ENCODE peak calls at places on chromosomes 16 and 17, in seven cellular contexts. One of them, this sample, is unnamed.

GRCh38 chr17:67072885-67073284 is 28.5 kb downstream of the CACNG1 start:
- DNase-seq in H1: no peak
- DNase-seq in H9: no peak
- DNase-seq in IMR-90: no peak
- DNase-seq in mesendoderm: no peak
- DNase-seq in mesenchymal stem cell: no peak
- DNase-seq in trophoblast cell: no peak
- DNase-seq in this sample: no peak

GRCh38 chr16:4283939-4284338 is 11.1 kb upstream of the TFAP4 start:
- DNase-seq in H1: no peak
- DNase-seq in H9: no peak
- DNase-seq in IMR-90: peak
- DNase-seq in mesendoderm: peak
- DNase-seq in mesenchymal stem cell: peak
- DNase-seq in trophoblast cell: peak
- DNase-seq in this sample: no peak

GRCh38 chr16:79638386-79639106 is 38.0 kb upstream of the MAF start:
- DNase-seq in H1: no peak
- DNase-seq in H9: no peak
- DNase-seq in IMR-90: no peak
- DNase-seq in mesendoderm: no peak
- DNase-seq in mesenchymal stem cell: no peak
- DNase-seq in trophoblast cell: no peak
- DNase-seq in this sample: no peak

GRCh38 chr17:33290156-33290697 is 2.9 kb downstream of the ASIC2 start:
- DNase-seq in H1: no peak
- DNase-seq in H9: no peak
- DNase-seq in IMR-90: no peak
- DNase-seq in mesendoderm: no peak
- DNase-seq in mesenchymal stem cell: no peak
- DNase-seq in trophoblast cell: no peak
- DNase-seq in this sample: no peak

GRCh38 chr17:78735832-78736525 is 46.1 kb downstream of the CYTH1 start:
- DNase-seq in H1: no peak
- DNase-seq in H9: no peak
- DNase-seq in IMR-90: no peak
- DNase-seq in mesendoderm: peak
- DNase-seq in mesenchymal stem cell: peak
- DNase-seq in trophoblast cell: no peak
- DNase-seq in this sample: no peak

GRCh38 chr17:45869676-45870341 is 24.5 kb upstream of the MAPT start:
- DNase-seq in H1: no peak
- DNase-seq in H9: no peak
- DNase-seq in IMR-90: peak
- DNase-seq in mesendoderm: peak
- DNase-seq in mesenchymal stem cell: peak
- DNase-seq in trophoblast cell: no peak
- DNase-seq in this sample: no peak

GRCh38 chr16:67390816-67391423 is 2.4 kb downstream of the TPPP3 start:
- DNase-seq in H1: no peak
- DNase-seq in H9: no peak
- DNase-seq in IMR-90: no peak
- DNase-seq in mesendoderm: no peak
- DNase-seq in mesenchymal stem cell: no peak
- DNase-seq in trophoblast cell: no peak
- DNase-seq in this sample: no peak

GRCh38 chr16:30875881-30876791 is 17.7 kb downstream of the BCL7C start:
- DNase-seq in H1: no peak
- DNase-seq in H9: no peak
- DNase-seq in IMR-90: peak
- DNase-seq in mesendoderm: peak
- DNase-seq in mesenchymal stem cell: peak
- DNase-seq in trophoblast cell: peak
- DNase-seq in this sample: no peak

GRCh38 chr16:56477096-56477878 is 25.9 kb downstream of the OGFOD1 start:
- DNase-seq in H1: no peak
- DNase-seq in H9: no peak
- DNase-seq in IMR-90: peak
- DNase-seq in mesendoderm: peak
- DNase-seq in mesenchymal stem cell: peak
- DNase-seq in trophoblast cell: peak
- DNase-seq in this sample: no peak

GRCh38 chr16:48117217-48118105 is 38.3 kb downstream of the ABCC12 start:
- DNase-seq in H1: peak
- DNase-seq in H9: peak
- DNase-seq in IMR-90: no peak
- DNase-seq in mesendoderm: peak
- DNase-seq in mesenchymal stem cell: peak
- DNase-seq in trophoblast cell: peak
- DNase-seq in this sample: peak

GRCh38 chr17:51857052-51857593 is 301.4 kb downstream of the CA10 start:
- DNase-seq in H1: no peak
- DNase-seq in H9: peak
- DNase-seq in IMR-90: no peak
- DNase-seq in mesendoderm: peak
- DNase-seq in mesenchymal stem cell: no peak
- DNase-seq in trophoblast cell: no peak
- DNase-seq in this sample: no peak

DNA sequence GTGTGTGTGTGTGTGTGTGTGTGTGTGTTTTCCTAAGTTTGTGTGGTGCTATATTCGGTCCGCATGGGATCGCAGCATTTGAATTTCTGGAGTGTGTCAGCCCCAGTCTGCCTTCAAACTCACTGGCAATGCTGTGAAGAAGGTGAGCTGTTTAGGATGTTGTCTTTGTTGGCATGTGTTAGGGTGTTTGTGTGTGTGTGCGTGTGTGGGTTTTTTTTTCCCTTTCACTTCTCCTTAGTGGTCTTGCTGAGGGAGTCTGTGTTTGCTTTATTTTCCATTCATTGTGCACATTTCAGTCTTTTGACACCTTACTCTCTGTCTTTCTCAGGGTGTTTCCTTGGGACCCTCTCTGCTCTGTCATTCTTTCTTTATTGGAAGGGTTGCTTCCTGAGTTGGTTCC is 27.7 kb upstream of the RBFOX1 start:
- DNase-seq in H1: no peak
- DNase-seq in H9: no peak
- DNase-seq in IMR-90: no peak
- DNase-seq in mesendoderm: peak
- DNase-seq in mesenchymal stem cell: no peak
- DNase-seq in trophoblast cell: no peak
- DNase-seq in this sample: no peak
- H3K4ac ChIP-seq in H1: no peak
- H3K4ac ChIP-seq in H9: no peak
- H3K4ac ChIP-seq in IMR-90: no peak
- H3K4ac ChIP-seq in mesendoderm: no peak
- H3K4ac ChIP-seq in mesenchymal stem cell: no peak
- H3K4ac ChIP-seq in trophoblast cell: no peak
- H3K4ac ChIP-seq in this sample: no peak

GRCh38 chr17:539766-540165 is 174.9 kb downstream of the VPS53 start:
- DNase-seq in H1: no peak
- DNase-seq in H9: no peak
- DNase-seq in IMR-90: no peak
- DNase-seq in mesendoderm: no peak
- DNase-seq in mesenchymal stem cell: no peak
- DNase-seq in trophoblast cell: no peak
- DNase-seq in this sample: no peak
- H3K23ac ChIP-seq in H1: no peak
- H3K23ac ChIP-seq in H9: no peak
- H3K23ac ChIP-seq in IMR-90: no peak
- H3K23ac ChIP-seq in mesendoderm: no peak
- H3K23ac ChIP-seq in mesenchymal stem cell: no peak
- H3K23ac ChIP-seq in trophoblast cell: no peak
- H3K23ac ChIP-seq in this sample: no peak

GRCh38 chr17:4596636-4597380 is 12.5 kb downstream of the SMTNL2 start:
- DNase-seq in H1: no peak
- DNase-seq in H9: no peak
- DNase-seq in IMR-90: no peak
- DNase-seq in mesendoderm: no peak
- DNase-seq in mesenchymal stem cell: no peak
- DNase-seq in trophoblast cell: no peak
- DNase-seq in this sample: no peak
- H3K4ac ChIP-seq in H1: no peak
- H3K4ac ChIP-seq in H9: no peak
- H3K4ac ChIP-seq in IMR-90: no peak
- H3K4ac ChIP-seq in mesendoderm: no peak
- H3K4ac ChIP-seq in mesenchymal stem cell: no peak
- H3K4ac ChIP-seq in trophoblast cell: no peak
- H3K4ac ChIP-seq in this sample: peak

GRCh38 chr16:73063284-73063733 is 15.4 kb upstream of the ZFHX3 start:
- DNase-seq in H1: no peak
- DNase-seq in H9: peak
- DNase-seq in IMR-90: no peak
- DNase-seq in mesendoderm: no peak
- DNase-seq in mesenchymal stem cell: no peak
- DNase-seq in trophoblast cell: no peak
- DNase-seq in this sample: peak

GRCh38 chr16:73064996-73065349 is 17.0 kb upstream of the ZFHX3 start:
- DNase-seq in H1: no peak
- DNase-seq in H9: peak
- DNase-seq in IMR-90: no peak
- DNase-seq in mesendoderm: no peak
- DNase-seq in mesenchymal stem cell: no peak
- DNase-seq in trophoblast cell: no peak
- DNase-seq in this sample: peak

GRCh38 chr16:73065617-73066313 is 17.8 kb upstream of the ZFHX3 start:
- DNase-seq in H1: peak
- DNase-seq in H9: peak
- DNase-seq in IMR-90: no peak
- DNase-seq in mesendoderm: peak
- DNase-seq in mesenchymal stem cell: peak
- DNase-seq in trophoblast cell: no peak
- DNase-seq in this sample: peak

GRCh38 chr16:73063854-73064226 is 15.9 kb upstream of the ZFHX3 start:
- DNase-seq in H1: no peak
- DNase-seq in H9: no peak
- DNase-seq in IMR-90: no peak
- DNase-seq in mesendoderm: no peak
- DNase-seq in mesenchymal stem cell: no peak
- DNase-seq in trophoblast cell: no peak
- DNase-seq in this sample: peak

GRCh38 chr16:73064227-73064995 is 16.5 kb upstream of the ZFHX3 start:
- DNase-seq in H1: peak
- DNase-seq in H9: peak
- DNase-seq in IMR-90: peak
- DNase-seq in mesendoderm: peak
- DNase-seq in mesenchymal stem cell: peak
- DNase-seq in trophoblast cell: no peak
- DNase-seq in this sample: peak
- H3K23ac ChIP-seq in H1: no peak
- H3K23ac ChIP-seq in H9: no peak
- H3K23ac ChIP-seq in IMR-90: peak
- H3K23ac ChIP-seq in mesendoderm: no peak
- H3K23ac ChIP-seq in mesenchymal stem cell: no peak
- H3K23ac ChIP-seq in trophoblast cell: no peak
- H3K23ac ChIP-seq in this sample: no peak

GRCh38 chr16:57788252-57788841 is 13.9 kb downstream of the KIFC3 start:
- DNase-seq in H1: no peak
- DNase-seq in H9: no peak
- DNase-seq in IMR-90: no peak
- DNase-seq in mesendoderm: peak
- DNase-seq in mesenchymal stem cell: no peak
- DNase-seq in trophoblast cell: no peak
- DNase-seq in this sample: no peak

GRCh38 chr16:57788951-57789350 is 13.3 kb downstream of the KIFC3 start:
- DNase-seq in H1: no peak
- DNase-seq in H9: no peak
- DNase-seq in IMR-90: no peak
- DNase-seq in mesendoderm: no peak
- DNase-seq in mesenchymal stem cell: no peak
- DNase-seq in trophoblast cell: no peak
- DNase-seq in this sample: no peak

GRCh38 chr16:57794849-57795430 is 7.4 kb downstream of the KIFC3 start:
- DNase-seq in H1: no peak
- DNase-seq in H9: no peak
- DNase-seq in IMR-90: no peak
- DNase-seq in mesendoderm: no peak
- DNase-seq in mesenchymal stem cell: no peak
- DNase-seq in trophoblast cell: no peak
- DNase-seq in this sample: no peak

GRCh38 chr16:57791903-57792461 is 10.3 kb downstream of the KIFC3 start:
- DNase-seq in H1: no peak
- DNase-seq in H9: no peak
- DNase-seq in IMR-90: no peak
- DNase-seq in mesendoderm: no peak
- DNase-seq in mesenchymal stem cell: no peak
- DNase-seq in trophoblast cell: no peak
- DNase-seq in this sample: no peak

DNA sequence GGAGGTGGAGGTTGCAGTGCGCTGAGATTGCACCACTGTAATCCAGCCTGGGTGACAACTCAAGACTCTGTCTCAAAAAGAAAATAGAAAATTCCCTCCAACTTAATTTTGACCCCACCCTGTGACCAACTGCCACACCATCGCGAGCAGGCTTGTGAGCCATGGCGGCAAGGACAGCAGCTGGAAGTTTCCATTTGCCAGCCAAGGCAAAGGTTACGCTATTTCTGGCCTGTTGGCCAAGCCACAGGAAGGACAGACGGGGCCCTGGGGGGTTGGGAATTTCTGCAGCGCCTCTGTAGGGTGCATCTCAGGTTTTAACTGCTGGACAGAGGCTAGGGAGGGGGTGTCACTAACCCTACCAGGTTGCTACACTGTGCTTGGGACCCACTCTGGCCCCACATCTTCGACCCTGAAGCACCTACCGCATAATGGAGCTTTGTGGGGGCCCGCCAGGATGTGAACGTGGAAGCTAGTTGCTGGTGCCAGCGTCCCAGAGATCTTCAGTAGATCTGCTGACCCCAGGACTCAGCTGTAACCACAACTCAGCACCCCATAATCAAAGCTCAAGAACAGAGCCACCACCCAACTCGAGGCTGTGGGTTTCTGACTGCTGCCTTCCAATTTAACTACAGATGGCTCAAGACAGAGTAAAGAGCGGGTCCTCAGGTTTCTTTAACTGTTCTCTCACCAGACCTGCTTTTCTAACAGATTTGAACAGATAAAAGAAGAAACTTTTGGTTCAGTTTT is 11.0 kb downstream of the KIFC3 start:
- DNase-seq in H1: no peak
- DNase-seq in H9: no peak
- DNase-seq in IMR-90: no peak
- DNase-seq in mesendoderm: no peak
- DNase-seq in mesenchymal stem cell: no peak
- DNase-seq in trophoblast cell: no peak
- DNase-seq in this sample: no peak
- H3K4ac ChIP-seq in H1: no peak
- H3K4ac ChIP-seq in H9: no peak
- H3K4ac ChIP-seq in IMR-90: no peak
- H3K4ac ChIP-seq in mesendoderm: peak
- H3K4ac ChIP-seq in mesenchymal stem cell: no peak
- H3K4ac ChIP-seq in trophoblast cell: no peak
- H3K4ac ChIP-seq in this sample: no peak

DNA sequence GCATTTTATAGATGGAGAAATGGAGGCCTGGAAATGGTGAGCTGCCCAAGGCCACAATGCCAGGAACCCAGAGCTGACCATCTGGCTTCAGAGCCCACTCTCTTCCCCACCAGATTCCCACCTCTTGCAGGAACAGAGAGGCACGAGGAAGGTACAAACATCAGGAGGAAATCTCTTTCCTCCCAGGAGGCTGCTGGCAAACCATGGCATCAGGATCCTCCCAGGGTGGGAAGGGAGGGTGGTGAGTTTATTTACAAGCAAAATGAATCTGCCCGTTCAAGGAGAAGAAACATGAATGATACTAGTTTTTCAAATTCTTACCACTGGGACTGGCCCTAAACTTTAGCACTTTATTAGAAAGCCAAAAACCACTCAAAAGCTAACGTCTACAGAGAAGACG is 79.2 kb downstream of the NXN start:
- DNase-seq in H1: no peak
- DNase-seq in H9: no peak
- DNase-seq in IMR-90: no peak
- DNase-seq in mesendoderm: no peak
- DNase-seq in mesenchymal stem cell: no peak
- DNase-seq in trophoblast cell: no peak
- DNase-seq in this sample: no peak
- H3K23ac ChIP-seq in H1: no peak
- H3K23ac ChIP-seq in H9: no peak
- H3K23ac ChIP-seq in IMR-90: peak
- H3K23ac ChIP-seq in mesendoderm: no peak
- H3K23ac ChIP-seq in mesenchymal stem cell: no peak
- H3K23ac ChIP-seq in trophoblast cell: no peak
- H3K23ac ChIP-seq in this sample: no peak

This sample was measured in neuronal stem cell.